ENCODE peak calls at places on chromosomes 1 and 21, in five cellular contexts. N is brain microvascular endothelial cell, Y is HepG2, B is OCI-LY7, J is SK-N-SH. U is an unnamed sample.

GRCh38 chr1:156673387-156674121 is 3.7 kb downstream of the NES start:
- DNase-seq in J (no peak), N (no peak), Y (peak), B (no peak), U (no peak)

GRCh38 chr21:42107881-42108553 is 36.9 kb downstream of the UMODL1 start:
- DNase-seq in J (peak), B (peak), Y (peak), N (no peak), U (no peak)

GRCh38 chr1:154463512-154463990 is 38.5 kb upstream of the TDRD10 start:
- DNase-seq in Y (no peak), J (no peak), B (no peak), N (peak), U (no peak)

GRCh38 chr21:19475525-19475924 is 1071.9 kb upstream of the TMPRSS15 start:
- DNase-seq in Y (no peak), N (no peak), J (no peak), B (no peak), U (no peak)

GRCh38 chr1:96259399-96259798 is 462.2 kb upstream of the PTBP2 start:
- DNase-seq in N (no peak), B (no peak), Y (no peak), J (no peak), U (no peak)

GRCh38 chr1:221837886-221838285 is 96.0 kb upstream of the DUSP10 start:
- DNase-seq in B (no peak), J (no peak), Y (no peak), N (no peak), U (no peak)

GRCh38 chr1:65420590-65421340 is at the start of the genes LEPR and LEPROT:
- DNase-seq in Y (peak), B (no peak), N (no peak), J (no peak), U (no peak)

GRCh38 chr1:92728687-92729086 is 56.2 kb downstream of the EVI5 start:
- DNase-seq in B (no peak), Y (no peak), N (no peak), J (no peak), U (no peak)

GRCh38 chr1:84907095-84907827 is 14.3 kb upstream of the LPAR3 start:
- DNase-seq in B (no peak), N (peak), Y (no peak), J (no peak), U (no peak)

GRCh38 chr1:235023197-235024044 is 105.2 kb downstream of the TOMM20 start:
- DNase-seq in J (no peak), Y (no peak), N (no peak), B (no peak), U (no peak)

GRCh38 chr1:100253552-100253951 is 3.9 kb upstream of the DBT start:
- DNase-seq in N (no peak), J (no peak), B (no peak), Y (no peak), U (no peak)

GRCh38 chr1:14880456-14881316 is 272.9 kb upstream of the TMEM51 start:
- DNase-seq in N (peak), J (no peak), Y (no peak), B (no peak), U (no peak)

GRCh38 chr1:71490432-71490831 is 409.6 kb upstream of the ZRANB2 start:
- DNase-seq in J (no peak), B (no peak), N (no peak), Y (no peak), U (no peak)

GRCh38 chr1:157965584-157965983 is 27.9 kb upstream of the KIRREL1 start:
- DNase-seq in B (no peak), N (no peak), J (no peak), Y (no peak), U (no peak)

GRCh38 chr1:108046021-108046420 is 81.0 kb upstream of the VAV3 start:
- DNase-seq in B (no peak), N (no peak), Y (peak), J (no peak), U (no peak)

GRCh38 chr21:44285547-44285992 is at the start of gene AIRE:
- DNase-seq in B (no peak), J (peak), Y (no peak), N (peak), U (no peak)

GRCh38 chr1:23169727-23170335 is 1.2 kb upstream of the LUZP1 start:
- DNase-seq in Y (peak), B (peak), N (peak), J (no peak), U (peak)

GRCh38 chr21:29301703-29302102 is 3.0 kb downstream of the BACH1 start:
- DNase-seq in J (no peak), Y (no peak), B (no peak), N (no peak), U (no peak)

GRCh38 chr1:185835191-185835590 is 101.0 kb downstream of the HMCN1 start:
- DNase-seq in J (no peak), Y (no peak), B (no peak), N (no peak), U (no peak)

GRCh38 chr1:83559090-83559489 is 439.8 kb downstream of the TTLL7 start:
- DNase-seq in J (no peak), B (no peak), N (no peak), Y (no peak), U (no peak)

GRCh38 chr1:43766086-43766784 is 58.9 kb downstream of the ST3GAL3 start:
- DNase-seq in Y (no peak), N (no peak), J (no peak), B (no peak), U (no peak)

GRCh38 chr1:95084317-95085176 is 11.8 kb upstream of the ALG14 start:
- DNase-seq in Y (peak), N (peak), B (peak), J (peak), U (no peak)

GRCh38 chr1:194322751-194323150 is 1136.3 kb upstream of the B3GALT2 start:
- DNase-seq in Y (no peak), J (no peak), N (no peak), B (no peak), U (no peak)

GRCh38 chr1:160519542-160520435 is 3.3 kb downstream of the SLAMF6 start:
- DNase-seq in Y (no peak), B (peak), J (no peak), N (no peak), U (no peak)

GRCh38 chr1:180734366-180734765 is 102.5 kb downstream of the XPR1 start:
- DNase-seq in Y (no peak), N (no peak), J (no peak), B (peak), U (no peak)

GRCh38 chr1:24900486-24900849 is 29.6 kb downstream of the RUNX3 start:
- DNase-seq in B (no peak), N (no peak), J (no peak), Y (no peak), U (no peak)

GRCh38 chr1:209884249-209884648 is 53.8 kb upstream of the SYT14 start:
- DNase-seq in J (no peak), Y (no peak), B (no peak), N (peak), U (no peak)

GRCh38 chr1:172849653-172850052 is 190.8 kb downstream of the FASLG start:
- DNase-seq in N (no peak), B (no peak), J (no peak), Y (no peak), U (no peak)

GRCh38 chr1:172851077-172851476 is 192.2 kb downstream of the FASLG start:
- DNase-seq in J (peak), N (no peak), Y (no peak), B (no peak), U (no peak)

GRCh38 chr1:172855841-172856382 is 194.8 kb downstream of the TNFSF18 start:
- DNase-seq in B (no peak), Y (no peak), J (no peak), N (no peak), U (no peak)

DNA sequence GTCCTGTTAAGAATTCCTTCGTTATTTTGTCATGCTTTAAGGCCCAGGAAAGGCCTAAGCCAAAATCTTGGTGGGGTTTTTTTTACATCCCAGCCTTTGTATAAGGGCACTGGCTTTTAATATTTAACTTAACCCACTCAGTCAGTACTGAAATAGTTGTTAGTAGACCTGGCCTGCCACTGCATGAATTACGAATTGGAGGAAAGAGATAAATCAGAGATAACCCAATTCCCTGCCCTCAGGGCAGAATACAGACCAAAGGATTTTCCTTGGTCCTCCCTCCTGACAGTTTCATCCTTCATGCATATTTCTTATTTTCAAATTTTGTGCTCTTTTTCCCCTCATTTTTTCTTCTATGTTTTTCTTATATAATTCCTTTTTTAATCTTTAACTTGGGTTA is 193.0 kb downstream of the FASLG start:
- DNase-seq in N (no peak), J (no peak), B (no peak), Y (no peak), U (no peak)
- H3K4me3 ChIP-seq in N (no peak), J (no peak), B (no peak), Y (no peak), U (no peak)

GRCh38 chr1:39160703-39161102 is 43.8 kb upstream of the MACF1 start:
- DNase-seq in B (no peak), Y (no peak), N (no peak), J (no peak), U (no peak)
- TF ChIP-seq CTCF in B (no peak), Y (no peak), N (no peak), J (peak), U (peak)

DNA sequence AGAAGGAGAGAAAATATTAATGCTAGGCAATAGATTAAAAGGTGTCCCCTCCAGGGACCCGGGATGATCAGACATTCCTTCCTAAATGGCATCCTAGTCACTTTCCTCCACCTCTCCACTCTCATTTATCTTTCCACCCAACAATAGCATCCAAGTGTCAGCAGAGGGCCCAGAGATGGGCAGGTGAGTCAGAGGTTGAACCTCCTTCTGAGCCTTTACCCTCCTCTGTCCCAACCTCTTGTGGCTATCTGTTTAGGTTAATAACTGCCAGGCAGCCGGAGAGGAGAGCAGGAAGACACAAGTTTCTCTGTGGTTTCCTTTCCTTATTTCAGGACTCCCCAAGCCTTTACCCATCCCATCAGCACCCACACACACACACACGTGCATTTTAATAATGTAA is 4.1 kb downstream of the GJA5 start:
- DNase-seq in N (no peak), B (no peak), J (no peak), Y (no peak), U (no peak)
- H3K4me3 ChIP-seq in N (no peak), B (no peak), J (no peak), Y (no peak), U (no peak)

GRCh38 chr1:53276902-53277281 is 38.6 kb upstream of the MAGOH start:
- DNase-seq in J (no peak), Y (no peak), B (no peak), N (no peak), U (no peak)

GRCh38 chr1:53277326-53277725 is 39.0 kb upstream of the MAGOH start:
- DNase-seq in N (no peak), J (no peak), B (no peak), Y (no peak), U (no peak)

GRCh38 chr1:53279556-53280160 is 41.3 kb upstream of the MAGOH start:
- DNase-seq in B (no peak), N (no peak), J (no peak), Y (no peak), U (no peak)

GRCh38 chr1:53276153-53276901 is 38.0 kb upstream of the MAGOH start:
- DNase-seq in Y (no peak), J (no peak), N (no peak), B (no peak), U (no peak)

DNA sequence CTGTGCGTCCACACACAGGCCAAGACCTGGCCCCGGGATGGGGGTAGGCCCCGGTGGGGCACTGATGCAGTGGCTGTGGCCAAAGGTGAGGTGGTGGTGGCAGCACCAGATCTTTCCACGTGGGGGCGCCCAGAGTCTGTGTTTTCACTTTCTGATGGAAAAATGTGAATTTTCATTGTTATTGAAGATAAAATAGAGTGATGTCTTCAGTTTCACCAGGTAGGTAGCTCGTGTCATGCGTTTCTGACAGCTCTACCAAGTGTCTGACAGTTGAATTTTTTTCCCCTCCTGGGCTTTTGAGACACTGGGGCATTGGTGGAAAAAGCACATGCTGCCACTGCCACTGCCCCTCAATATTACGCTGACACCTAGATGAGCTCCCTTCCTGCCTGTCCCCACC is 40.0 kb upstream of the MAGOH start:
- DNase-seq in J (peak), B (peak), Y (peak), N (peak), U (no peak)
- TF ChIP-seq CTCF in J (peak), B (peak), Y (peak), N (peak), U (peak)

GRCh38 chr1:94025383-94026340 is 95.3 kb downstream of the ABCA4 start:
- DNase-seq in J (peak), B (peak), Y (peak), N (peak), U (no peak)
- H3K4me3 ChIP-seq in J (no peak), B (no peak), Y (peak), N (no peak), U (no peak)